ENCODE peak calls at places on chromosomes 16 and 17, in nine cellular contexts. B is IMR-90, G is mesendoderm, R is body of pancreas, W is AG04450, S is heart right ventricle, Z is caudate nucleus, C is SK-N-SH, K is fibroblast of lung. D is an unnamed sample.

GRCh38 chr16:11129378-11129781 is 126.6 kb downstream of the SOCS1 start:
- DNase-seq in B (no peak), G (no peak), R (no peak), W (no peak), S (no peak), Z (no peak), C (peak), K (no peak), D (no peak)

GRCh38 chr16:63890072-63890471 is 1231.8 kb downstream of the CDH11 start:
- DNase-seq in B (peak), G (no peak), R (peak), W (no peak), S (peak), Z (no peak), C (no peak), K (peak), D (no peak)

GRCh38 chr17:34822007-34822737 is 139.1 kb downstream of the CCT6B start:
- DNase-seq in B (no peak), G (peak), R (no peak), W (no peak), S (no peak), Z (no peak), C (peak), K (no peak), D (no peak)

GRCh38 chr16:4888428-4889135 is 41.3 kb downstream of the UBN1 start:
- DNase-seq in B (no peak), G (no peak), R (no peak), W (no peak), S (no peak), Z (no peak), C (no peak), K (no peak), D (no peak)

GRCh38 chr17:11805952-11806351 is 191.3 kb downstream of the ZNF18 start:
- DNase-seq in B (no peak), G (no peak), R (no peak), W (no peak), S (no peak), Z (no peak), C (no peak), K (no peak), D (no peak)

GRCh38 chr17:16886655-16887322 is 85.1 kb downstream of the TNFRSF13B start:
- DNase-seq in B (no peak), G (no peak), R (no peak), W (no peak), S (no peak), Z (no peak), C (no peak), K (no peak), D (no peak)

GRCh38 chr17:42136654-42137051 is 14.0 kb downstream of the HSPB9 start:
- DNase-seq in B (no peak), G (no peak), R (no peak), W (no peak), S (no peak), Z (no peak), C (no peak), K (no peak), D (no peak)

GRCh38 chr17:33452797-33453196 is 159.7 kb upstream of the ASIC2 start:
- DNase-seq in B (no peak), G (peak), R (no peak), W (no peak), S (no peak), Z (no peak), C (no peak), K (no peak), D (no peak)

GRCh38 chr17:36900130-36900590 is 37.1 kb upstream of the LHX1 start:
- DNase-seq in B (no peak), G (no peak), R (no peak), W (no peak), S (no peak), Z (no peak), C (no peak), K (no peak), D (no peak)

GRCh38 chr16:77431131-77431670 is 3.6 kb downstream of the ADAMTS18 start:
- DNase-seq in B (no peak), G (no peak), R (no peak), W (no peak), S (no peak), Z (no peak), C (no peak), K (no peak), D (no peak)

GRCh38 chr16:86508028-86508946 is 2.0 kb upstream of the FOXF1 start:
- DNase-seq in B (no peak), G (peak), R (no peak), W (no peak), S (no peak), Z (no peak), C (no peak), K (peak), D (no peak)

GRCh38 chr16:62149646-62150045 is 113.4 kb upstream of the CDH8 start:
- DNase-seq in B (no peak), G (peak), R (no peak), W (no peak), S (no peak), Z (no peak), C (no peak), K (peak), D (no peak)

GRCh38 chr17:55704412-55704811 is 18.3 kb downstream of the TMEM100 start:
- DNase-seq in B (no peak), G (no peak), R (no peak), W (no peak), S (no peak), Z (no peak), C (no peak), K (no peak), D (no peak)

GRCh38 chr17:63998721-63999679 is 849 bp downstream of the PRR29 start:
- DNase-seq in B (no peak), G (no peak), R (no peak), W (no peak), S (no peak), Z (no peak), C (peak), K (no peak), D (no peak)

GRCh38 chr17:8175795-8176196 is 384 bp downstream of the TMEM107 start:
- DNase-seq in B (no peak), G (no peak), R (no peak), W (no peak), S (no peak), Z (no peak), C (no peak), K (no peak), D (no peak)

GRCh38 chr17:80795737-80796136 is 195.9 kb upstream of the CHMP6 start:
- DNase-seq in B (no peak), G (no peak), R (no peak), W (no peak), S (peak), Z (peak), C (peak), K (peak), D (peak)

GRCh38 chr16:27690604-27691003 is 140.7 kb downstream of the KATNIP start:
- DNase-seq in B (peak), G (peak), R (peak), W (no peak), S (no peak), Z (no peak), C (no peak), K (peak), D (no peak)

GRCh38 chr17:76121932-76122383 is 18.4 kb upstream of the EXOC7 start:
- DNase-seq in B (no peak), G (peak), R (no peak), W (no peak), S (no peak), Z (no peak), C (no peak), K (peak), D (no peak)

GRCh38 chr17:31085563-31085962 is 9.2 kb upstream of the NF1 start:
- DNase-seq in B (peak), G (no peak), R (no peak), W (no peak), S (no peak), Z (no peak), C (no peak), K (peak), D (no peak)

GRCh38 chr16:77564791-77565390 is 130.1 kb upstream of the ADAMTS18 start:
- DNase-seq in B (peak), G (peak), R (no peak), W (no peak), S (no peak), Z (no peak), C (no peak), K (peak), D (no peak)

GRCh38 chr17:33120103-33120502 is 128.5 kb downstream of the SPACA3 start:
- DNase-seq in B (no peak), G (no peak), R (no peak), W (no peak), S (no peak), Z (no peak), C (peak), K (peak), D (no peak)

GRCh38 chr17:75913537-75914210 is 9.0 kb upstream of the MRPL38 start:
- DNase-seq in B (no peak), G (no peak), R (no peak), W (no peak), S (no peak), Z (no peak), C (no peak), K (no peak), D (no peak)

GRCh38 chr17:21352981-21353265 is 23.2 kb upstream of the KCNJ12 start:
- DNase-seq in B (no peak), G (no peak), R (no peak), W (no peak), S (no peak), Z (no peak), C (no peak), K (no peak), D (no peak)

GRCh38 chr17:77131919-77132318 is 8.8 kb upstream of the SEC14L1 start:
- DNase-seq in B (peak), G (no peak), R (peak), W (no peak), S (no peak), Z (no peak), C (peak), K (no peak), D (no peak)

GRCh38 chr16:74448990-74449389 is 27.7 kb upstream of the CLEC18B start:
- DNase-seq in B (peak), G (peak), R (peak), W (peak), S (peak), Z (no peak), C (no peak), K (peak), D (no peak)

GRCh38 chr17:68993112-68993511 is 37.9 kb upstream of the ABCA8 start:
- DNase-seq in B (peak), G (no peak), R (no peak), W (no peak), S (no peak), Z (no peak), C (no peak), K (peak), D (no peak)

GRCh38 chr16:67249762-67250327 is 1.1 kb downstream of the SLC9A5 start:
- DNase-seq in B (peak), G (no peak), R (no peak), W (no peak), S (no peak), Z (no peak), C (no peak), K (peak), D (no peak)

GRCh38 chr17:1177099-1177996 is 2.4 kb downstream of the ABR start:
- DNase-seq in B (peak), G (peak), R (no peak), W (no peak), S (peak), Z (no peak), C (peak), K (peak), D (no peak)

GRCh38 chr16:13136896-13137295 is 235.5 kb downstream of the SHISA9 start:
- DNase-seq in B (no peak), G (no peak), R (no peak), W (no peak), S (no peak), Z (no peak), C (no peak), K (no peak), D (no peak)

GRCh38 chr17:76170114-76170513 is 29.1 kb upstream of the FOXJ1 start:
- DNase-seq in B (no peak), G (no peak), R (no peak), W (no peak), S (no peak), Z (no peak), C (no peak), K (no peak), D (no peak)

GRCh38 chr17:3447625-3448024 is 14.0 kb upstream of the OR1E2 start:
- DNase-seq in B (no peak), G (peak), R (no peak), W (no peak), S (no peak), Z (no peak), C (no peak), K (no peak), D (no peak)

DNA sequence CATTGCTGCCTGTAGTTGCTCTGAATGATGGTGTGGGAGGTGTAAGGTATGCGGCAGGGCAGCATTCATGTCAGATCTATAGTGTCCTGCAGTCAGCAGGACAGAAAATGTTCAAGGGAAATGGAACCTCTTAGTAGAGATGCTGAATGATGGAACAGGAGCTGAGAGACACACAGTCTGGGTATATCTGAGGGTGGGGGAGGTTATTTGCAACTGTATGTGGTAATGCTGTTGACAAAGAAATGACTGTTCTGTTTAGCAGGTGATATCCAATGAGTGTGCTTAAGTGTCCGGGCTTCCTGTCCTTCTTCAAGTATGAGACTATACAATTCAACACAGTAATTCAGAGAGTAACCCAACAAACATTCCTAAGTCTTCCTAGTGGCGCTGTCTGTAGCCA is 46.6 kb downstream of the STH start:
- DNase-seq in B (peak), G (no peak), R (no peak), W (no peak), S (no peak), Z (no peak), C (no peak), K (peak), D (no peak)
- H3K27ac ChIP-seq in B (no peak), G (no peak), R (peak), W (no peak), S (peak), Z (no peak), C (no peak), K (no peak), D (peak)

DNA sequence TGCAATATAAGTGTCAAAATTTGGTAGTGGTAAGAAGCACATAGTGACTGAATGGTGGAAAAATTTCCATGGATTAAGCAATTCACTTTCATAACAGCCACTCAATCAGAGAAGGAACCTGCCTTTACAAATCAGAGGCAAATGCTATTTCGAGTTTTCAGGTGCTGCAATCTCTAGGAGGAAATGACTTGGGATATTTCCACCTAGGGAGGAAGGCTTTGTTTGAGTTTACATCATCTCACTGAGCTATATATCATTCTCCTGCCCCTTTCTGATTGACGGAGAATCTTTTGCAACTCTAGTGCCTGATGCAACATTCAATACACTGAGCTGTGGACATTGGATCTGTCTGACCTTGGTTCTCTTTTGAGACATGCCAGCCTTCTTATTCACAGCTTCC is 26.3 kb downstream of the MARCHF10 start:
- DNase-seq in B (peak), G (no peak), R (no peak), W (no peak), S (no peak), Z (no peak), C (no peak), K (peak), D (no peak)
- H3K27ac ChIP-seq in B (peak), G (no peak), R (no peak), W (no peak), S (no peak), Z (peak), C (no peak), K (no peak), D (no peak)

GRCh38 chr17:74574489-74575142 is 7.3 kb upstream of the CD300H start:
- DNase-seq in B (no peak), G (no peak), R (no peak), W (no peak), S (no peak), Z (no peak), C (no peak), K (no peak), D (no peak)
- H3K27ac ChIP-seq in B (no peak), G (no peak), R (no peak), W (no peak), S (no peak), Z (no peak), C (no peak), K (no peak), D (no peak)

GRCh38 chr16:88582912-88583575 is 12.8 kb downstream of the ZC3H18 start:
- DNase-seq in B (no peak), G (no peak), R (no peak), W (no peak), S (no peak), Z (no peak), C (no peak), K (no peak), D (no peak)
- H3K27ac ChIP-seq in B (no peak), G (no peak), R (no peak), W (no peak), S (no peak), Z (no peak), C (no peak), K (no peak), D (no peak)

DNA sequence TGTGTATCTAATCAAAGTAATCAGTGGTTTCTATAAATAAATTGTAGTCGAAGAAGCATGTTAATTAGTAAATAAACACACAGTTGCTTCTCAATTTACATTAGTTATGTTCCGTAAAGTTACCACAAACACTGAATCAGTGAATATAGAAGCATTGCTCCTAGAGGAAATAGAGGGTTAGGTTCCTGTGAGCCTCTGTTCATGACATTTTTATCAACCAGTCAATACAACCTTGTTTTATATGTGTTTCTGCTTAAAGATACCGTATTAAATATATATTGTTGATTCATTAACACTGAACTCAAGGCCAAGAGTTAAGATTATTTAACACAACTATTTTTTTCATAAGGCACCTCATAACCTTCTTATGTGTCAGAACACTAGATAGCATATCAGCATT is 134.3 kb downstream of the PPM1E start:
- DNase-seq in B (no peak), G (no peak), R (no peak), W (no peak), S (no peak), Z (no peak), C (no peak), K (no peak), D (no peak)
- H3K27ac ChIP-seq in B (no peak), G (no peak), R (no peak), W (no peak), S (no peak), Z (no peak), C (no peak), K (no peak), D (no peak)

GRCh38 chr16:50204426-50205108 is 51.5 kb downstream of the TENT4B start:
- DNase-seq in B (no peak), G (no peak), R (no peak), W (no peak), S (no peak), Z (no peak), C (no peak), K (peak), D (no peak)
- H3K27ac ChIP-seq in B (peak), G (no peak), R (peak), W (no peak), S (no peak), Z (no peak), C (peak), K (no peak), D (no peak)

GRCh38 chr16:1150511-1150982 is 2.4 kb upstream of the CACNA1H start:
- DNase-seq in B (peak), G (peak), R (no peak), W (no peak), S (no peak), Z (no peak), C (no peak), K (peak), D (no peak)
- H3K27ac ChIP-seq in B (no peak), G (no peak), R (no peak), W (no peak), S (no peak), Z (no peak), C (no peak), K (no peak), D (no peak)

GRCh38 chr17:17924131-17924856 is 47.9 kb downstream of the TOM1L2 start:
- DNase-seq in B (no peak), G (no peak), R (no peak), W (no peak), S (no peak), Z (no peak), C (no peak), K (peak), D (no peak)

GRCh38 chr17:17926036-17926435 is 46.2 kb downstream of the TOM1L2 start:
- DNase-seq in B (no peak), G (no peak), R (no peak), W (no peak), S (no peak), Z (no peak), C (no peak), K (no peak), D (no peak)

GRCh38 chr17:17924857-17925250 is 47.3 kb downstream of the TOM1L2 start:
- DNase-seq in B (no peak), G (no peak), R (no peak), W (no peak), S (no peak), Z (no peak), C (no peak), K (no peak), D (no peak)

GRCh38 chr17:17928422-17929386 is 43.5 kb downstream of the TOM1L2 start:
- DNase-seq in B (no peak), G (no peak), R (no peak), W (no peak), S (no peak), Z (peak), C (no peak), K (peak), D (no peak)

GRCh38 chr17:17926840-17927449 is 45.3 kb downstream of the TOM1L2 start:
- DNase-seq in B (no peak), G (no peak), R (no peak), W (no peak), S (no peak), Z (no peak), C (no peak), K (no peak), D (no peak)
- H3K27ac ChIP-seq in B (no peak), G (no peak), R (peak), W (no peak), S (peak), Z (peak), C (no peak), K (no peak), D (peak)